ENCODE peak calls at places on chromosome 21, in nine cellular contexts. One of them, this sample, is unnamed.

GRCh38 chr21:26159869-26160268 is 10.7 kb downstream of the APP start:
- DNase-seq in GM12891: no peak
- DNase-seq in heart left ventricle: no peak
- DNase-seq in H1: no peak
- DNase-seq in sigmoid colon: no peak
- DNase-seq in A549: no peak
- DNase-seq in uterus: no peak
- DNase-seq in K562: no peak
- DNase-seq in stomach: no peak
- DNase-seq in this sample: no peak

GRCh38 chr21:24941316-24942185 is 665.7 kb downstream of the MRPL39 start:
- DNase-seq in heart left ventricle: no peak
- DNase-seq in stomach: peak
- DNase-seq in GM12891: no peak
- DNase-seq in uterus: no peak
- DNase-seq in K562: no peak
- DNase-seq in sigmoid colon: no peak
- DNase-seq in A549: no peak
- DNase-seq in H1: no peak
- DNase-seq in this sample: no peak

GRCh38 chr21:35050348-35051286 is 1.5 kb upstream of the RUNX1 start:
- DNase-seq in stomach: no peak
- DNase-seq in heart left ventricle: no peak
- DNase-seq in GM12891: no peak
- DNase-seq in sigmoid colon: peak
- DNase-seq in H1: no peak
- DNase-seq in uterus: no peak
- DNase-seq in K562: peak
- DNase-seq in A549: no peak
- DNase-seq in this sample: no peak

GRCh38 chr21:15283138-15283537 is 218.3 kb upstream of the NRIP1 start:
- DNase-seq in sigmoid colon: no peak
- DNase-seq in stomach: no peak
- DNase-seq in K562: no peak
- DNase-seq in heart left ventricle: no peak
- DNase-seq in H1: no peak
- DNase-seq in A549: no peak
- DNase-seq in uterus: no peak
- DNase-seq in GM12891: no peak
- DNase-seq in this sample: no peak

GRCh38 chr21:34983680-34984086 is 65.4 kb downstream of the RUNX1 start:
- DNase-seq in stomach: no peak
- DNase-seq in GM12891: no peak
- DNase-seq in H1: no peak
- DNase-seq in A549: no peak
- DNase-seq in uterus: no peak
- DNase-seq in sigmoid colon: no peak
- DNase-seq in K562: peak
- DNase-seq in heart left ventricle: no peak
- DNase-seq in this sample: no peak

GRCh38 chr21:41411449-41412089 is 14.5 kb upstream of the MX1 start:
- DNase-seq in A549: peak
- DNase-seq in GM12891: no peak
- DNase-seq in sigmoid colon: no peak
- DNase-seq in uterus: no peak
- DNase-seq in H1: peak
- DNase-seq in heart left ventricle: peak
- DNase-seq in stomach: peak
- DNase-seq in K562: no peak
- DNase-seq in this sample: no peak

GRCh38 chr21:34935452-34935851 is 113.7 kb downstream of the RUNX1 start:
- DNase-seq in K562: no peak
- DNase-seq in GM12891: no peak
- DNase-seq in A549: no peak
- DNase-seq in sigmoid colon: no peak
- DNase-seq in H1: no peak
- DNase-seq in heart left ventricle: no peak
- DNase-seq in stomach: no peak
- DNase-seq in uterus: no peak
- DNase-seq in this sample: no peak

GRCh38 chr21:32335601-32336575 is 37.2 kb downstream of the MRAP start:
- DNase-seq in H1: no peak
- DNase-seq in GM12891: no peak
- DNase-seq in uterus: no peak
- DNase-seq in heart left ventricle: no peak
- DNase-seq in sigmoid colon: no peak
- DNase-seq in stomach: no peak
- DNase-seq in A549: no peak
- DNase-seq in K562: no peak
- DNase-seq in this sample: no peak

GRCh38 chr21:32411366-32412161 is 942 bp upstream of the EVA1C start:
- DNase-seq in stomach: peak
- DNase-seq in uterus: peak
- DNase-seq in GM12891: no peak
- DNase-seq in H1: peak
- DNase-seq in sigmoid colon: peak
- DNase-seq in K562: peak
- DNase-seq in heart left ventricle: peak
- DNase-seq in A549: peak
- DNase-seq in this sample: peak

GRCh38 chr21:31075844-31076243 is 37.6 kb upstream of the KRTAP19-8 start:
- DNase-seq in sigmoid colon: no peak
- DNase-seq in K562: no peak
- DNase-seq in A549: no peak
- DNase-seq in uterus: no peak
- DNase-seq in GM12891: no peak
- DNase-seq in H1: no peak
- DNase-seq in heart left ventricle: no peak
- DNase-seq in stomach: no peak
- DNase-seq in this sample: no peak

GRCh38 chr21:39088831-39089380 is 94.3 kb downstream of the PSMG1 start:
- DNase-seq in GM12891: no peak
- DNase-seq in K562: peak
- DNase-seq in H1: no peak
- DNase-seq in uterus: peak
- DNase-seq in stomach: no peak
- DNase-seq in heart left ventricle: peak
- DNase-seq in A549: peak
- DNase-seq in sigmoid colon: no peak
- DNase-seq in this sample: no peak
- TF ChIP-seq POLR2A in GM12891: no peak
- TF ChIP-seq POLR2A in K562: no peak
- TF ChIP-seq POLR2A in H1: no peak
- TF ChIP-seq POLR2A in uterus: no peak
- TF ChIP-seq POLR2A in stomach: no peak
- TF ChIP-seq POLR2A in heart left ventricle: no peak
- TF ChIP-seq POLR2A in A549: no peak
- TF ChIP-seq POLR2A in sigmoid colon: no peak
- TF ChIP-seq POLR2A in this sample: no peak

DNA sequence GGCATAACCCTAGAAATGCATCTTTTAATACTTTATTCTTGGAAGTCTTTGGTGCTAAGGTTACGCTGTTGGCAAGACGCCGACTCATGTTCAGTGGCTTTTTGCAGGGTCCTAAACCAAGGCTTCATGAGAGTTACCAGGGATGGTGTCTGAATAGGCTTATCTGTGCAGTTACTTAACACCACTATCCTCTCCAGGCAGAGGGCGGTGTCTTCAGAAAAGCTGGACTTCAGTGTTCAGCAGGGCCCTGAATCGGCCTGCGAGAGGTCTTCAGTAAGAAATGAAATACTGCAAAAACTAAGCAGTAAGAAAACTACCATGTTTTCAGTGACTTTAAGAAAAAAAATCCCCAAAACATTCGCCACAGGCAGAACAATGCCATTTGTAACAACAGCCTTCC is 58.3 kb downstream of the SIM2 start:
- DNase-seq in K562: no peak
- DNase-seq in heart left ventricle: no peak
- DNase-seq in uterus: no peak
- DNase-seq in sigmoid colon: no peak
- DNase-seq in GM12891: no peak
- DNase-seq in A549: no peak
- DNase-seq in H1: no peak
- DNase-seq in stomach: no peak
- DNase-seq in this sample: no peak
- TF ChIP-seq POLR2A in K562: no peak
- TF ChIP-seq POLR2A in heart left ventricle: no peak
- TF ChIP-seq POLR2A in uterus: no peak
- TF ChIP-seq POLR2A in sigmoid colon: no peak
- TF ChIP-seq POLR2A in GM12891: no peak
- TF ChIP-seq POLR2A in A549: no peak
- TF ChIP-seq POLR2A in H1: no peak
- TF ChIP-seq POLR2A in stomach: no peak
- TF ChIP-seq POLR2A in this sample: no peak

GRCh38 chr21:42850866-42851391 is 28.4 kb downstream of the WDR4 start:
- DNase-seq in H1: peak
- DNase-seq in heart left ventricle: no peak
- DNase-seq in GM12891: peak
- DNase-seq in K562: peak
- DNase-seq in uterus: no peak
- DNase-seq in A549: peak
- DNase-seq in stomach: peak
- DNase-seq in sigmoid colon: no peak
- DNase-seq in this sample: peak

GRCh38 chr21:42851812-42852665 is 27.3 kb downstream of the WDR4 start:
- DNase-seq in GM12891: no peak
- DNase-seq in heart left ventricle: no peak
- DNase-seq in K562: no peak
- DNase-seq in uterus: no peak
- DNase-seq in stomach: no peak
- DNase-seq in H1: no peak
- DNase-seq in A549: no peak
- DNase-seq in sigmoid colon: no peak
- DNase-seq in this sample: no peak

GRCh38 chr21:42849759-42850412 is 29.5 kb downstream of the WDR4 start:
- DNase-seq in H1: no peak
- DNase-seq in heart left ventricle: no peak
- DNase-seq in sigmoid colon: no peak
- DNase-seq in stomach: no peak
- DNase-seq in K562: no peak
- DNase-seq in uterus: no peak
- DNase-seq in GM12891: no peak
- DNase-seq in A549: no peak
- DNase-seq in this sample: no peak

GRCh38 chr21:42848932-42849758 is 30.2 kb downstream of the WDR4 start:
- DNase-seq in uterus: no peak
- DNase-seq in heart left ventricle: no peak
- DNase-seq in K562: no peak
- DNase-seq in H1: no peak
- DNase-seq in sigmoid colon: no peak
- DNase-seq in GM12891: no peak
- DNase-seq in A549: no peak
- DNase-seq in stomach: no peak
- DNase-seq in this sample: no peak

DNA sequence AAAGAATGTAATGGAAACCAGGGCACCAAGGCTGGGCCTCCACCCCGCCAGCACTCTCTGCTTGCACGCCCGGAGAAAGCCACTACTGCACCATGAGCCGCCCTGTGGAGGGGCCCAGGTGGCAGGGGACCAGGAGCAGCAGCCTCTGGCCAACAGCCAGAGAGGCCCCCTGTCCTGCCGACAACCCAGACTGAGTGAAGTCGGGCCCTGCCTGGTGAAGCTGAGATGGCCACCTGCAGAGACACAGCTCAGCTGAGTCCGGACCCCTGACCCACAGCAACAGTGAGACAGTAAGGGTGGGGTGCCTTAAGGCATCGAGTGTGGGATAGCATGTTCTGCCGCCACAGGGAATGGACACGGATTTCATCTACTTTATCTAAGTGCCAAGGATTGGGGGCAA is 28.9 kb downstream of the WDR4 start:
- DNase-seq in K562: no peak
- DNase-seq in A549: no peak
- DNase-seq in heart left ventricle: no peak
- DNase-seq in H1: no peak
- DNase-seq in stomach: no peak
- DNase-seq in sigmoid colon: no peak
- DNase-seq in uterus: no peak
- DNase-seq in GM12891: no peak
- DNase-seq in this sample: no peak
- TF ChIP-seq POLR2A in K562: peak
- TF ChIP-seq POLR2A in A549: no peak
- TF ChIP-seq POLR2A in heart left ventricle: no peak
- TF ChIP-seq POLR2A in H1: no peak
- TF ChIP-seq POLR2A in stomach: no peak
- TF ChIP-seq POLR2A in sigmoid colon: no peak
- TF ChIP-seq POLR2A in uterus: no peak
- TF ChIP-seq POLR2A in GM12891: no peak
- TF ChIP-seq POLR2A in this sample: no peak

GRCh38 chr21:39628380-39628779 is 15.6 kb downstream of the B3GALT5 start:
- DNase-seq in GM12891: no peak
- DNase-seq in stomach: no peak
- DNase-seq in A549: no peak
- DNase-seq in sigmoid colon: no peak
- DNase-seq in K562: no peak
- DNase-seq in H1: no peak
- DNase-seq in heart left ventricle: no peak
- DNase-seq in uterus: no peak
- DNase-seq in this sample: no peak

GRCh38 chr21:39633043-39633442 is 20.3 kb downstream of the B3GALT5 start:
- DNase-seq in H1: no peak
- DNase-seq in GM12891: no peak
- DNase-seq in sigmoid colon: no peak
- DNase-seq in uterus: no peak
- DNase-seq in A549: no peak
- DNase-seq in K562: no peak
- DNase-seq in stomach: no peak
- DNase-seq in heart left ventricle: no peak
- DNase-seq in this sample: no peak

GRCh38 chr21:39631842-39632577 is 19.3 kb downstream of the B3GALT5 start:
- DNase-seq in H1: no peak
- DNase-seq in uterus: no peak
- DNase-seq in sigmoid colon: no peak
- DNase-seq in K562: no peak
- DNase-seq in stomach: no peak
- DNase-seq in heart left ventricle: no peak
- DNase-seq in GM12891: no peak
- DNase-seq in A549: no peak
- DNase-seq in this sample: no peak

GRCh38 chr21:39630827-39631226 is 18.1 kb downstream of the B3GALT5 start:
- DNase-seq in sigmoid colon: no peak
- DNase-seq in GM12891: no peak
- DNase-seq in heart left ventricle: no peak
- DNase-seq in uterus: no peak
- DNase-seq in A549: peak
- DNase-seq in H1: no peak
- DNase-seq in K562: no peak
- DNase-seq in stomach: no peak
- DNase-seq in this sample: no peak

GRCh38 chr21:39630191-39630591 is 17.5 kb downstream of the B3GALT5 start:
- DNase-seq in heart left ventricle: no peak
- DNase-seq in GM12891: no peak
- DNase-seq in stomach: no peak
- DNase-seq in H1: no peak
- DNase-seq in sigmoid colon: no peak
- DNase-seq in uterus: no peak
- DNase-seq in K562: no peak
- DNase-seq in A549: peak
- DNase-seq in this sample: no peak
- TF ChIP-seq POLR2A in heart left ventricle: no peak
- TF ChIP-seq POLR2A in GM12891: no peak
- TF ChIP-seq POLR2A in stomach: no peak
- TF ChIP-seq POLR2A in H1: no peak
- TF ChIP-seq POLR2A in sigmoid colon: no peak
- TF ChIP-seq POLR2A in uterus: no peak
- TF ChIP-seq POLR2A in K562: no peak
- TF ChIP-seq POLR2A in A549: no peak
- TF ChIP-seq POLR2A in this sample: no peak